ENCODE peak calls at places on chromosomes 2 and 18, in ten cellular contexts. X is NCI-H526 treated with DMSO at 0.1 percent for 48 hours; D is foreskin fibroblast; I is fibroblast of mammary gland; U is H54; Z is Ammon's horn; K is GM23248; S is mesenchymal stem cell; A is frontal cortex; W is activated naive CD8-positive, alpha-beta T cell treated with anti-CD3 and anti-CD28 coated beads for 36 hours. Y is an unnamed sample.

GRCh38 chr2:183487316-183487715 is 363.1 kb downstream of the NUP35 start:
- DNase-seq in X (no peak), D (no peak), I (no peak), U (no peak), Z (no peak), K (no peak), S (no peak), A (no peak), W (no peak), Y (no peak)

GRCh38 chr18:48085781-48086487 is 155.5 kb upstream of the SMAD2 start:
- DNase-seq in X (no peak), D (no peak), I (no peak), U (no peak), Z (no peak), K (no peak), S (no peak), A (no peak), W (no peak), Y (no peak)

GRCh38 chr2:12700989-12701388 is 15.7 kb upstream of the TRIB2 start:
- DNase-seq in X (no peak), D (peak; percentile 42), I (peak; percentile 50), U (no peak), Z (no peak), K (no peak), S (peak; percentile 32), A (no peak), W (no peak), Y (no peak)

GRCh38 chr2:234257859-234258561 is 207.5 kb downstream of the SPP2 start:
- DNase-seq in X (peak; percentile 26), D (peak; percentile 98), I (peak; percentile 98), U (peak; percentile 83), Z (peak; percentile 38), K (peak; percentile 99), S (peak; percentile 96), A (no peak), W (no peak), Y (peak; percentile 37)

GRCh38 chr2:55590810-55591440 is 26.5 kb downstream of the PPP4R3B start:
- DNase-seq in X (no peak), D (peak; percentile 62), I (peak; percentile 90), U (peak; percentile 23), Z (no peak), K (peak; percentile 89), S (peak; percentile 61), A (no peak), W (no peak), Y (no peak)

GRCh38 chr18:50399582-50399981 is 24.7 kb downstream of the SKA1 start:
- DNase-seq in X (no peak), D (peak; percentile 45), I (peak; percentile 11), U (no peak), Z (no peak), K (no peak), S (no peak), A (no peak), W (no peak), Y (no peak)

GRCh38 chr2:221570321-221571107 is 1.6 kb downstream of the EPHA4 start:
- DNase-seq in X (peak; percentile 75), D (peak; percentile 75), I (peak; percentile 31), U (no peak), Z (peak; percentile 37), K (peak; percentile 45), S (peak; percentile 34), A (no peak), W (no peak), Y (peak; percentile 23)

GRCh38 chr2:70132244-70133126 is 45.2 kb downstream of the PCBP1 start:
- DNase-seq in X (peak; percentile 92), D (peak; percentile 74), I (peak; percentile 76), U (no peak), Z (peak; percentile 84), K (peak; percentile 82), S (peak; percentile 78), A (no peak), W (peak; percentile 35), Y (no peak)

GRCh38 chr2:177072069-177072468 is 140.5 kb upstream of the HNRNPA3 start:
- DNase-seq in X (no peak), D (peak; percentile 4), I (peak; percentile 60), U (no peak), Z (no peak), K (peak; percentile 29), S (no peak), A (no peak), W (no peak), Y (no peak)

GRCh38 chr2:191150451-191151314 is at the start of gene STAT4:
- DNase-seq in X (peak; percentile 30), D (peak; percentile 58), I (peak; percentile 67), U (no peak), Z (peak; percentile 32), K (peak; percentile 66), S (peak; percentile 81), A (no peak), W (peak; percentile 87), Y (peak; percentile 59)

GRCh38 chr2:222360146-222360545 is 61.3 kb upstream of the PAX3 start:
- DNase-seq in X (no peak), D (peak; percentile 17), I (no peak), U (no peak), Z (no peak), K (no peak), S (no peak), A (no peak), W (no peak), Y (no peak)

GRCh38 chr2:210888035-210888434 is 331.6 kb downstream of the CPS1 start:
- DNase-seq in X (no peak), D (no peak), I (no peak), U (no peak), Z (no peak), K (no peak), S (no peak), A (no peak), W (no peak), Y (no peak)

GRCh38 chr18:59357928-59358327 is 1.1 kb downstream of the LMAN1 start:
- DNase-seq in X (no peak), D (peak; percentile 83), I (peak; percentile 89), U (peak; percentile 6), Z (no peak), K (peak; percentile 90), S (peak; percentile 77), A (no peak), W (no peak), Y (no peak)

GRCh38 chr2:155690785-155691184 is 641.7 kb downstream of the NR4A2 start:
- DNase-seq in X (no peak), D (no peak), I (no peak), U (no peak), Z (peak; percentile 53), K (no peak), S (no peak), A (no peak), W (no peak), Y (no peak)

GRCh38 chr18:7557891-7558454 is 9.1 kb upstream of the PTPRM start:
- DNase-seq in X (no peak), D (no peak), I (no peak), U (no peak), Z (no peak), K (no peak), S (no peak), A (no peak), W (no peak), Y (no peak)

GRCh38 chr2:99153921-99154604 is 679 bp downstream of the TSGA10 start:
- DNase-seq in X (no peak), D (peak; percentile 33), I (peak; percentile 24), U (no peak), Z (no peak), K (peak; percentile 33), S (no peak), A (peak; percentile 38), W (no peak), Y (no peak)

GRCh38 chr18:23141022-23141999 is 6.0 kb downstream of the CABLES1 start:
- DNase-seq in X (no peak), D (peak; percentile 42), I (no peak), U (no peak), Z (no peak), K (peak; percentile 30), S (peak; percentile 38), A (no peak), W (no peak), Y (no peak)

GRCh38 chr2:96249654-96250053 is 16.1 kb downstream of the TMEM127 start:
- DNase-seq in X (no peak), D (peak; percentile 94), I (peak; percentile 93), U (no peak), Z (no peak), K (peak; percentile 91), S (no peak), A (no peak), W (no peak), Y (no peak)

GRCh38 chr18:76246579-76246978 is 248.5 kb downstream of the ZNF516 start:
- DNase-seq in X (no peak), D (no peak), I (no peak), U (no peak), Z (no peak), K (no peak), S (no peak), A (no peak), W (no peak), Y (no peak)

GRCh38 chr2:120647487-120647886 is 88.2 kb upstream of the GLI2 start:
- DNase-seq in X (no peak), D (peak; percentile 89), I (peak; percentile 72), U (no peak), Z (no peak), K (peak; percentile 64), S (peak; percentile 52), A (no peak), W (no peak), Y (no peak)

GRCh38 chr18:23977709-23978483 is 36.7 kb upstream of the TTC39C start:
- DNase-seq in X (no peak), D (no peak), I (peak; percentile 44), U (no peak), Z (no peak), K (peak; percentile 36), S (no peak), A (no peak), W (no peak), Y (no peak)

GRCh38 chr2:118530976-118531375 is 316.5 kb downstream of the EN1 start:
- DNase-seq in X (no peak), D (peak; percentile 49), I (peak; percentile 92), U (no peak), Z (no peak), K (peak; percentile 76), S (no peak), A (no peak), W (no peak), Y (no peak)

GRCh38 chr18:24990548-24991219 is 361.3 kb downstream of the ZNF521 start:
- DNase-seq in X (no peak), D (peak; percentile 13), I (no peak), U (no peak), Z (no peak), K (no peak), S (no peak), A (no peak), W (no peak), Y (no peak)

GRCh38 chr2:174635747-174636399 is 38.3 kb upstream of the WIPF1 start:
- DNase-seq in X (no peak), D (peak; percentile 77), I (peak; percentile 72), U (no peak), Z (no peak), K (peak; percentile 75), S (no peak), A (no peak), W (no peak), Y (no peak)

Y was measured in WTC11.